ENCODE peak calls at places on chromosomes 16 and 17, in eight cellular contexts. I, N, V, D, E, F, S and K are unnamed samples.

GRCh38 chr17:72603346-72604242 is 482.8 kb downstream of the SOX9 start:
- DNase-seq in N (no peak), V (no peak), D (no peak), E (peak), I (no peak), F (no peak), S (peak), K (no peak)

GRCh38 chr17:42548070-42548837 is 4.5 kb upstream of the HSD17B1 start:
- DNase-seq in D (no peak), N (peak), E (peak), V (no peak), S (no peak), F (peak), I (peak), K (peak)

GRCh38 chr17:32298298-32298697 is 32.7 kb downstream of the RHBDL3 start:
- DNase-seq in F (no peak), S (no peak), V (no peak), N (no peak), D (no peak), I (no peak), E (no peak), K (no peak)

GRCh38 chr17:75824591-75825518 is 19.3 kb downstream of the UNC13D start:
- DNase-seq in S (no peak), I (no peak), D (no peak), V (no peak), F (no peak), N (no peak), E (no peak), K (no peak)

GRCh38 chr17:17236295-17237025 is 508 bp downstream of the FLCN start:
- DNase-seq in I (no peak), V (no peak), N (no peak), F (peak), S (peak), E (no peak), D (no peak), K (no peak)

GRCh38 chr17:45160505-45161287 is 979 bp upstream of the HEXIM2 start:
- DNase-seq in F (peak), I (peak), V (peak), D (peak), E (peak), N (peak), S (peak), K (peak)

GRCh38 chr17:58974354-58974753 is 132.3 kb downstream of the TRIM37 start:
- DNase-seq in V (no peak), N (no peak), I (no peak), E (no peak), F (no peak), D (no peak), S (no peak), K (no peak)

GRCh38 chr17:79002796-79003593 is 6.6 kb downstream of the CANT1 start:
- DNase-seq in N (no peak), D (no peak), S (no peak), I (no peak), E (no peak), F (no peak), V (peak), K (no peak)

GRCh38 chr16:89122322-89122831 is 28.7 kb downstream of the ACSF3 start:
- DNase-seq in D (no peak), E (peak), F (no peak), I (peak), V (no peak), N (no peak), S (no peak), K (peak)

GRCh38 chr16:86975445-86975844 is 341.7 kb downstream of the C16orf95 start:
- DNase-seq in F (peak), N (no peak), I (no peak), E (no peak), V (peak), D (no peak), S (peak), K (peak)

DNA sequence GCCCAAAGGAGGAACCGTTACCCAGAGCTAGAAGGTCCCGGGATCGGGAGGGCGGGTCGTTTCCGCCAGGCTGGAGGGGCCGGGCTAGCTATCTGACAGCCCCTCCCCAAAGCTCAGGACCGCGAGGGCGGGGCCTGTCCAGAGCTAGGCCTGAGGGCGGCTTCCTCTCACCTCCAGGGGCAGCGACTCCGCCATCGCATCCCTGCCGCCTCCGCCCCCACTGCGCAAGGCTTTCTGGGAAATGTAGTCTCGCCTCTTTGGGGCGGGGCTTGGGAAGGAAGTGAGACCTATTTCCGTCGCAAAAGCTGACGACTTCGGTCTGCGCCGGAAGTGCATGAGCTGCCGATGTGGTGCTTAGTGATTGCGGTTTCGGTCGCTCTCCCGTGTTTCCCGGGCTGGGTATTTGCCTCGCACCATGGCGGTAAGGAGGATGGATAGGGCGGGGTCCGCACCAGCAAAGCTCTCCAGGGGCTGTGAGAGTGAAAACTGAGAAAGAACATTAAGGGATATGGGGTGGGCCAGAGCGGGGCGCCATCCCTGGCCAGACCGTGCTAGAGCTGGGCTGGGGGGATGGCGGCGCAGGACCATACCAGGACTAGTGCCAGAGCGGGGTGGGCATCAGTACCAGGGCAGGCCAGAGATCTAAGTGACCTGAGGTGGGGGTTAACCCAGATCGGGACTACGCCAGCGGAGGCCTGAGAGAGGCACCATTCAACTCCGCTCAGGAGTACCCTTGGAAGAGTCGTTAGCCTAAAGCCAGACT is at the start of gene TMEM208:
- DNase-seq in F (peak), I (peak), E (peak), V (peak), D (peak), N (peak), S (peak), K (peak)
- TF ChIP-seq CTCF in F (no peak), I (peak), E (peak), V (peak), D (no peak), N (peak), S (peak), K (peak)

GRCh38 chr17:19411641-19412040 is 609 bp downstream of the RNF112 start:
- DNase-seq in F (no peak), S (no peak), E (no peak), V (no peak), D (no peak), N (no peak), I (no peak), K (no peak)
- H3K27ac ChIP-seq in F (no peak), S (no peak), E (no peak), V (no peak), D (peak), N (no peak), I (no peak), K (no peak)

GRCh38 chr17:35726609-35727460 is 4.6 kb upstream of the RASL10B start:
- DNase-seq in I (no peak), D (no peak), V (no peak), E (no peak), F (no peak), N (peak), S (peak), K (no peak)

GRCh38 chr17:35723735-35724134 is 7.7 kb upstream of the RASL10B start:
- DNase-seq in F (no peak), V (no peak), D (no peak), I (no peak), S (no peak), N (no peak), E (no peak), K (no peak)

GRCh38 chr17:35727635-35728034 is 3.8 kb upstream of the RASL10B start:
- DNase-seq in V (no peak), E (no peak), F (no peak), S (no peak), I (no peak), N (no peak), D (no peak), K (no peak)

GRCh38 chr17:35725917-35726608 is 5.4 kb upstream of the RASL10B start:
- DNase-seq in I (no peak), F (no peak), D (no peak), E (no peak), S (no peak), N (no peak), V (no peak), K (no peak)

DNA sequence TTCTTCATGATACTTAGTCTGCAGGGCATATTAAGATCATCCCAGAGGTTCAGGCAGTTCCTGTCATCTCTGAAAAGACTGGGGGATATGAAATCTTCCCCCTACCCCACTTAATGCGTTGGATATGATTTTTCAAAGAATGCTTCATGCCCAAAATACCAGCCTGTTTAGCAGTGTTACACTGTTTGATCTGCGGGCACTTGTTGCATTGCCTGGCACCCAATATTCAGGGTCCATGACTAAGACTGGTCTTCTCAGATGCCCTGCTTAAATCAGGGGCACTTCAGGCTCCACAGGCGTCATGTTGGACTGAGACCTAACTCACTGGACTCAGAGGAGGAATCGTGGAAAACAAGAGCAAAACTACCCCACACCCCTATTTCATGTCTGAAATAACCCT is 6.4 kb upstream of the RASL10B start:
- DNase-seq in V (no peak), S (no peak), D (no peak), I (no peak), F (no peak), N (no peak), E (no peak), K (no peak)
- H3K4me3 ChIP-seq in V (no peak), S (no peak), D (no peak), I (no peak), F (no peak), N (no peak), E (no peak), K (no peak)

GRCh38 chr17:3598078-3598477 is 11.1 kb downstream of the TRPV1 start:
- DNase-seq in S (no peak), F (no peak), N (no peak), E (no peak), D (no peak), I (no peak), V (no peak), K (no peak)

GRCh38 chr17:3603119-3603869 is 5.9 kb downstream of the TRPV1 start:
- DNase-seq in F (no peak), I (no peak), E (no peak), N (no peak), V (no peak), S (peak), D (no peak), K (no peak)

GRCh38 chr17:3603870-3604259 is 5.3 kb downstream of the TRPV1 start:
- DNase-seq in D (no peak), I (no peak), S (no peak), V (no peak), E (no peak), F (no peak), N (no peak), K (no peak)

GRCh38 chr17:3600529-3601205 is 8.5 kb downstream of the TRPV1 start:
- DNase-seq in V (no peak), I (no peak), D (no peak), S (no peak), N (no peak), F (no peak), E (no peak), K (no peak)

GRCh38 chr17:3602499-3602898 is 6.7 kb downstream of the TRPV1 start:
- DNase-seq in S (peak), F (no peak), N (no peak), I (no peak), D (no peak), V (peak), E (peak), K (no peak)
- TF ChIP-seq CTCF in S (no peak), F (no peak), N (no peak), I (peak), D (no peak), V (peak), E (peak), K (peak)

GRCh38 chr16:17444658-17445057 is 26.1 kb downstream of the XYLT1 start:
- DNase-seq in E (no peak), D (no peak), S (no peak), F (no peak), N (no peak), V (no peak), I (no peak), K (no peak)

GRCh38 chr16:17445421-17445820 is 25.3 kb downstream of the XYLT1 start:
- DNase-seq in E (no peak), F (no peak), D (no peak), V (no peak), S (no peak), N (no peak), I (no peak), K (no peak)

GRCh38 chr16:17448640-17449638 is 21.8 kb downstream of the XYLT1 start:
- DNase-seq in S (no peak), F (no peak), D (no peak), N (peak), E (no peak), I (no peak), V (no peak), K (peak)

GRCh38 chr16:17447273-17447672 is 23.5 kb downstream of the XYLT1 start:
- DNase-seq in N (no peak), D (no peak), S (no peak), F (no peak), E (no peak), V (peak), I (no peak), K (no peak)

GRCh38 chr16:17446661-17447060 is 24.1 kb downstream of the XYLT1 start:
- DNase-seq in F (no peak), D (no peak), S (no peak), I (no peak), V (peak), E (no peak), N (no peak), K (no peak)
- H3K27ac ChIP-seq in F (no peak), D (no peak), S (no peak), I (no peak), V (peak), E (no peak), N (no peak), K (no peak)